ENCODE peak calls at places on chromosomes 2 and 18, in eight cellular contexts. P is CD8-positive, alpha-beta memory T cell; X is fibroblast of the aortic adventitia; E is esophagus squamous epithelium; V is CD4-positive, alpha-beta memory T cell; M is hepatocyte; R is breast epithelium; Q is mesendoderm. A is an unnamed sample.

GRCh38 chr2:64410673-64411072 is 43.3 kb upstream of the LGALSL start:
- DNase-seq in P (no peak), X (no peak), E (no peak), V (no peak), M (no peak), R (no peak), Q (no peak), A (no peak)

GRCh38 chr2:123839326-123839725 is 185.8 kb upstream of the CNTNAP5 start:
- DNase-seq in P (no peak), X (no peak), E (no peak), V (no peak), M (no peak), R (no peak), Q (no peak), A (no peak)

GRCh38 chr2:52964916-52965530 is 802.6 kb upstream of the CHAC2 start:
- DNase-seq in P (no peak), X (no peak), E (no peak), V (no peak), M (no peak), R (no peak), Q (no peak), A (peak)

GRCh38 chr18:24063121-24063731 is 48.7 kb downstream of the TTC39C start:
- DNase-seq in P (no peak), X (peak), E (no peak), V (no peak), M (no peak), R (no peak), Q (peak), A (no peak)

GRCh38 chr2:117979911-117980341 is 33.9 kb downstream of the CCDC93 start:
- DNase-seq in P (no peak), X (no peak), E (no peak), V (no peak), M (no peak), R (no peak), Q (no peak), A (no peak)

GRCh38 chr18:33579868-33580205 is 1.8 kb downstream of the ASXL3 start:
- DNase-seq in P (no peak), X (no peak), E (no peak), V (no peak), M (no peak), R (no peak), Q (peak), A (no peak)

GRCh38 chr2:60460577-60461420 is 92.7 kb downstream of the BCL11A start:
- DNase-seq in P (no peak), X (no peak), E (no peak), V (no peak), M (no peak), R (no peak), Q (no peak), A (no peak)

GRCh38 chr2:216535454-216535995 is 36.9 kb downstream of the RPL37A start:
- DNase-seq in P (no peak), X (peak), E (no peak), V (no peak), M (peak), R (peak), Q (no peak), A (peak)

GRCh38 chr2:145012214-145012670 is 492.3 kb upstream of the ZEB2 start:
- DNase-seq in P (no peak), X (peak), E (no peak), V (no peak), M (peak), R (no peak), Q (no peak), A (no peak)

GRCh38 chr18:79147014-79147413 is 77.8 kb downstream of the ATP9B start:
- DNase-seq in P (no peak), X (no peak), E (no peak), V (no peak), M (no peak), R (no peak), Q (no peak), A (no peak)

GRCh38 chr2:161417428-161418274 is 1.6 kb downstream of the TBR1 start:
- DNase-seq in P (no peak), X (no peak), E (no peak), V (no peak), M (no peak), R (no peak), Q (peak), A (peak)
- H3K4me3 ChIP-seq in P (no peak), X (no peak), E (peak), V (no peak), M (no peak), R (no peak), Q (no peak), A (peak)

GRCh38 chr2:234249873-234250272 is 199.4 kb downstream of the SPP2 start:
- DNase-seq in P (no peak), X (peak), E (no peak), V (no peak), M (no peak), R (peak), Q (peak), A (no peak)
- H3K4me3 ChIP-seq in P (no peak), X (no peak), E (no peak), V (no peak), M (no peak), R (no peak), Q (no peak), A (no peak)

GRCh38 chr2:151828143-151828889 is at the start of gene ARL5A:
- DNase-seq in P (peak), X (peak), E (peak), V (peak), M (peak), R (peak), Q (peak), A (peak)

GRCh38 chr2:151827564-151828142 is 568 bp downstream of the ARL5A start:
- DNase-seq in P (peak), X (peak), E (no peak), V (peak), M (peak), R (peak), Q (peak), A (peak)

GRCh38 chr2:151824886-151825285 is 3.3 kb downstream of the ARL5A start:
- DNase-seq in P (no peak), X (no peak), E (no peak), V (no peak), M (no peak), R (no peak), Q (peak), A (no peak)

GRCh38 chr2:151828890-151829324 is 686 bp upstream of the ARL5A start:
- DNase-seq in P (no peak), X (no peak), E (no peak), V (no peak), M (no peak), R (no peak), Q (no peak), A (no peak)

DNA sequence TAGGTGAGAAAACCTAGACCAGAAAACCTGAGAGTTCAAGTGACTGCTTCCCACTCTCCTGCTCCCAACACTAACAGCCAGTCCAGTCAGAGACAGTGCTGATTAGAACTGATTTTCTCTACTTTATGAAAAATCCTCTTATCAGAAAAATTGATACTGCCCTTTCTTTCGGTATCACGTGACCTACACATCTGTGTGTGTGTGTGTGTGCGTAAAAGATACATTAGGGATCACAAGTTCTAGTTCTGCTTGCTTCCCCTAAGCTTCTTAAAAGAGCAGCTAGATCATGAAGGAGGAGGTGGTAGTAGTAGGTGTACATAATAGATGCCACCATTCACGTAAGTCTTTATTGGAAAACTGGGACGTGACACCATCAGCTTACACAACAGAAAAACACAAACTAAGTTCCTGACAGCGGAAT is 1.5 kb downstream of the ARL5A start:
- DNase-seq in P (no peak), X (peak), E (no peak), V (peak), M (no peak), R (no peak), Q (no peak), A (no peak)
- H3K4me3 ChIP-seq in P (peak), X (peak), E (peak), V (peak), M (peak), R (peak), Q (peak), A (peak)

GRCh38 chr2:96413067-96413722 is 77.6 kb downstream of the NCAPH start:
- DNase-seq in P (no peak), X (peak), E (no peak), V (no peak), M (peak), R (peak), Q (no peak), A (no peak)
- H3K4me3 ChIP-seq in P (no peak), X (peak), E (peak), V (no peak), M (no peak), R (peak), Q (no peak), A (no peak)

GRCh38 chr2:230459213-230459612 is 43.2 kb downstream of the SP100 start:
- DNase-seq in P (no peak), X (no peak), E (no peak), V (no peak), M (no peak), R (no peak), Q (peak), A (no peak)

GRCh38 chr2:230457793-230458192 is 41.8 kb downstream of the SP100 start:
- DNase-seq in P (no peak), X (no peak), E (no peak), V (no peak), M (no peak), R (no peak), Q (no peak), A (no peak)

GRCh38 chr2:230455005-230455684 is 39.1 kb downstream of the SP100 start:
- DNase-seq in P (no peak), X (no peak), E (no peak), V (no peak), M (no peak), R (no peak), Q (no peak), A (no peak)

DNA sequence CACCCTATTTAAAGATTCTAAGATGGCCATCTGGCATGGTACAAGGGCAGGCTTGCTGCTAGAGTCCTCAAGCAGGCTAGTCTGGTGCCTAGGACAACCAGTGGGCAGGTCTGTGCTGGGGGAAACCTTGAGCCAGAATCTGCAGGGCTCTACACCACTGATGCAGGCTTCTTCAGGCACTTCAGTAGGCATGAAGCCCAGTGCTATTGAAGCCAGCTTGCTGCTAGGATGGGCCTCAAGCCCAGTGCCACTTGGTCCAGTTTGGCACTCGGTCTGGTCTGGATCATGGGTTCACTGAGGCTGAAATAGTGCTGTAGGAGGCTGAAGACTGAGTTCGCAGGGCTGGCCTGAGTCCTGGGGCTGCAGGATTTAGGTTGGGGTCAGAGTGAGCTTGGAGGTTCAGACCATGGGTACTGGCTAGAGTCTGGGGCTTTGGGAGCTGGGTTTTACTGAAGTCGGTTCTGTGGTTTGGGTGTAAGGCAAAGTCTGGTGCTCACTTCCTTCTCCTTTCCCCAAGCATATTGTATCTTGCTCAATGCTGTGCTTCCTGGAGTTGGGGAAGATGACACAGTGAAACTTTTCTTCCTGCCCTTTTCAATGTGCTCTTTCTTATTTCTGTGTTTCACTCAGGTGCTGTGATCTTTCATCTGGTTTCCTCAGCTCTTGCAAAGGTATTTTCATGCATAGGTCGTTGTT is 41.2 kb downstream of the SP100 start:
- DNase-seq in P (no peak), X (no peak), E (no peak), V (no peak), M (no peak), R (no peak), Q (no peak), A (no peak)
- H3K4me3 ChIP-seq in P (no peak), X (no peak), E (no peak), V (no peak), M (no peak), R (no peak), Q (no peak), A (no peak)

GRCh38 chr2:222877556-222878278 is 16.9 kb downstream of the ACSL3 start:
- DNase-seq in P (no peak), X (no peak), E (no peak), V (no peak), M (no peak), R (no peak), Q (no peak), A (no peak)
- H3K4me3 ChIP-seq in P (no peak), X (no peak), E (no peak), V (no peak), M (no peak), R (no peak), Q (no peak), A (peak)

DNA sequence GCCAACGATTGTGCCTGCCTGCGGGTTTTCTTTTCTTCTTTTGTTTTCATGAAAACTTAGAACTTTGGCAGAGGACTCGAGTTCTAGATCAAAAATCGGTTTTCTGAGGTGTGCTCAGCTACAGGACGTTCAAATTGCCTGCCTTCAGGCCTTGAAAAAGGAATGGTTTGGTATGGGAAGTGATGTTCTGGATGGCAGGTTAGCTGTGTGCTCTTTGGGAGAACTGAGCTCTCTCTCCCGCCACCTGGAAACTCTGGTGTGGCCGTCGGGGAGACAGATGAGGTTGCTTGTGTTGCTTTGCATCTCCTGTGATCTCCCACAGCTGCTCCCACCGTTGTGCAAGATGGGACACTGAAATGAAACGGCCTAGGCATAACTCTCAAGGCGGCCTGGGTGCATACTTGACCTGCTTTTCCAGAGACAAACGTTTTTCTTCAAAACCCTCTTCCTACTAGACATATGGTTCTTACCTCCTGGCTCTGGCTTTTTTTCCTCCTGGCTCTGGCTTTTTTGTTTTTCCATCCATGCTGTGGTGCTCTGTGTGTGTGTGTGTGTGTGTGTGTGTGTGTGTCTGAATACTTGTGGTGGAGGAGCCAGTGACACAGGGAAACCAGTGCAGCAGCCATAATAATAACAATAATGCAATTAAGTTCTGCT is 2.0 kb downstream of the FMNL2 start:
- DNase-seq in P (no peak), X (peak), E (no peak), V (no peak), M (peak), R (no peak), Q (peak), A (peak)
- H3K4me3 ChIP-seq in P (no peak), X (peak), E (peak), V (no peak), M (peak), R (peak), Q (peak), A (peak)

DNA sequence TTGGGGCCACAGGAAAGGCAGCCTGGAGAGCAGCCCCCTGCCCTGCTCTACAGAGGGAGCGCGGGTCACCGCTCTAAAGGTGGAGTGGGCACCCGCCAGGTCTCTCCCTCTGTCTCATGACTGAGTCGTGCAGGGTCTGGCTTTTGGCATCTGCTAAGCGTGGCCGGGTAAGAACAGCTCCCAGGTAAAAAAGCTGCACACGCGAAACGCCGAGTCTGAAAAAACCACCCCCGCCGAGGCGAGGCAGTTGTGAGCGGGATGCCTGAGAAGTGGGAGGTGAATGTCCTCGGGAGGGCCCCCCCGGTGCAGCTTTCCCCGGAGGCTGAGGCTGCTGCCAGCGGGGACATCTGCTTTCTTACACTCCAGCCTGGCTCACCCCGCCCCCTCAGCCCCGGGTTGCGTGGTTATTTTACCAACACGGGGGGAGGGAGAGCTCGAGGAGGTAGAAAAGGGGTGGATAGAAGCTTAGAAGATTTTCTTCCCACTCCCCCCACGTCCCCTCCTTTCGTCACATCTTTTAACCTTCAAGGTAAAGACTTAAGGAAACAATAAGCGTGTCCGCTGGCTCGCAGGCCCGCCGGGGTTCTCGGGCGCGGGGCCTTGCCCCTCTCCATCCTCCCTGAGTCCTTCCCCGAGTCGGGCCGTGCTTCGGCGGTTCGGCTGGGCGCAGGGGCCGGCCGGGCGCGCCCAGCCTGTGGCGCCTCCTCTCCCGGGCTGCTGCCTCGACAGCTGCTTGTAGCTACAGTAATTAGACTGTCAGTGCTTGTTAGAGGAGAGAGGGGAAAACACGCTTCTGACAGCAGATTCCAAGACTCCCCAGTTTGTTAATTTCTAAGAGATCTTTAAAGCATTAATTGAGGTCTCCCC is 70.6 kb upstream of the PSMD14 start:
- DNase-seq in P (peak), X (peak), E (no peak), V (peak), M (peak), R (no peak), Q (peak), A (peak)
- H3K4me3 ChIP-seq in P (peak), X (peak), E (peak), V (peak), M (peak), R (peak), Q (peak), A (peak)

GRCh38 chr2:121289271-121289670 is 4.3 kb upstream of the TFCP2L1 start:
- DNase-seq in P (no peak), X (no peak), E (no peak), V (no peak), M (no peak), R (no peak), Q (no peak), A (no peak)
- H3K4me3 ChIP-seq in P (no peak), X (no peak), E (no peak), V (no peak), M (no peak), R (no peak), Q (no peak), A (no peak)

A was measured in endodermal cell.